ENCODE peak calls at places on chromosomes 4 and X, in ten cellular contexts. F, U, J, N, K, M, L, Y, W and R are unnamed samples.

GRCh38 chr4:72302981-72303704 is 265.9 kb downstream of the ADAMTS3 start:
- DNase-seq in F (peak; percentile 36), U (peak; percentile 6), J (peak; percentile 10), N (peak; percentile 50), K (peak; percentile 64), M (peak; percentile 34), L (peak; percentile 40), Y (peak; percentile 26), W (no peak), R (no peak)

GRCh38 chr4:92235741-92236140 is 68.0 kb upstream of the GRID2 start:
- DNase-seq in F (no peak), U (no peak), J (no peak), N (peak; percentile 35), K (peak; percentile 36), M (no peak), L (no peak), Y (no peak), W (no peak), R (no peak)

GRCh38 chr4:48109413-48110263 is 24.4 kb downstream of the TXK start:
- DNase-seq in F (no peak), U (peak; percentile 59), J (peak; percentile 46), N (peak; percentile 56), K (peak; percentile 46), M (peak; percentile 62), L (peak; percentile 50), Y (peak; percentile 66), W (peak; percentile 24), R (no peak)

GRCh38 chrX:48460031-48460430 is 10.0 kb downstream of the SLC38A5 start:
- DNase-seq in F (no peak), U (no peak), J (no peak), N (no peak), K (no peak), M (no peak), L (no peak), Y (no peak), W (no peak), R (no peak)

GRCh38 chr4:146370841-146371240 is 150.9 kb downstream of the SLC10A7 start:
- DNase-seq in F (no peak), U (no peak), J (no peak), N (no peak), K (peak; percentile 3), M (no peak), L (no peak), Y (peak; percentile 46), W (no peak), R (no peak)

GRCh38 chrX:56789518-56790070 is 60.6 kb downstream of the NBDY start:
- DNase-seq in F (no peak), U (no peak), J (no peak), N (no peak), K (no peak), M (no peak), L (no peak), Y (no peak), W (no peak), R (no peak)

GRCh38 chr4:55768291-55768690 is 51.3 kb upstream of the EXOC1L start:
- DNase-seq in F (no peak), U (no peak), J (no peak), N (peak; percentile 83), K (peak; percentile 71), M (peak; percentile 20), L (no peak), Y (peak; percentile 78), W (no peak), R (no peak)

GRCh38 chrX:153845195-153845594 is 14.9 kb upstream of the PDZD4 start:
- DNase-seq in F (no peak), U (no peak), J (no peak), N (no peak), K (no peak), M (no peak), L (no peak), Y (no peak), W (no peak), R (no peak)

GRCh38 chr4:151304755-151305154 is 20.6 kb downstream of the SH3D19 start:
- DNase-seq in F (no peak), U (no peak), J (no peak), N (no peak), K (peak; percentile 21), M (no peak), L (no peak), Y (peak; percentile 37), W (no peak), R (no peak)

GRCh38 chrX:148530464-148531077 is 30.2 kb downstream of the AFF2 start:
- DNase-seq in F (peak; percentile 4), U (peak; percentile 3), J (no peak), N (peak; percentile 43), K (peak; percentile 16), M (no peak), L (peak; percentile 14), Y (peak; percentile 11), W (peak; percentile 17), R (no peak)

GRCh38 chr4:1637580-1638271 is 46.4 kb downstream of the FAM53A start:
- DNase-seq in F (no peak), U (no peak), J (no peak), N (no peak), K (no peak), M (no peak), L (no peak), Y (no peak), W (no peak), R (no peak)

GRCh38 chr4:137390141-137390540 is 142.2 kb downstream of the PCDH18 start:
- DNase-seq in F (no peak), U (no peak), J (no peak), N (peak; percentile 79), K (peak; percentile 63), M (no peak), L (no peak), Y (no peak), W (no peak), R (no peak)

GRCh38 chrX:138777230-138777629 is 65.7 kb upstream of the FGF13 start:
- DNase-seq in F (no peak), U (no peak), J (no peak), N (no peak), K (no peak), M (no peak), L (no peak), Y (peak; percentile 20), W (no peak), R (no peak)

GRCh38 chr4:37440519-37440900 is 196.0 kb downstream of the NWD2 start:
- DNase-seq in F (no peak), U (no peak), J (no peak), N (no peak), K (no peak), M (no peak), L (no peak), Y (no peak), W (no peak), R (no peak)

GRCh38 chrX:69285401-69285871 is 120.2 kb upstream of the PJA1 start:
- DNase-seq in F (no peak), U (no peak), J (no peak), N (peak; percentile 28), K (peak; percentile 7), M (no peak), L (no peak), Y (no peak), W (no peak), R (no peak)

GRCh38 chr4:169311643-169312365 is 41.0 kb upstream of the SH3RF1 start:
- DNase-seq in F (no peak), U (peak; percentile 58), J (peak; percentile 60), N (peak; percentile 62), K (peak; percentile 35), M (peak; percentile 73), L (no peak), Y (peak; percentile 43), W (no peak), R (no peak)

GRCh38 chr4:109631709-109632108 is 71.5 kb downstream of the CASP6 start:
- DNase-seq in F (no peak), U (no peak), J (no peak), N (peak; percentile 61), K (no peak), M (no peak), L (no peak), Y (no peak), W (no peak), R (no peak)